ENCODE peak calls at places on chromosomes 11 and 22, in seven cellular contexts. E is H9, H is uterus, Q is upper lobe of right lung, S is dorsolateral prefrontal cortex, Y is heart left ventricle, K is substantia nigra. L is an unnamed sample.

GRCh38 chr11:61602775-61603569 is 22.1 kb upstream of the SYT7 start:
- DNase-seq in Q (peak; percentile 71), H (peak; percentile 93), S (peak; percentile 75), E (no peak), Y (peak; percentile 53), K (no peak), L (peak; percentile 84)

GRCh38 chr11:117226388-117227385 is 5.2 kb downstream of the PCSK7 start:
- DNase-seq in K (peak; percentile 26), E (peak; percentile 52), Q (no peak), S (no peak), Y (no peak), H (no peak), L (peak; percentile 28)

GRCh38 chr11:122139595-122139866 is 23.5 kb upstream of the BLID start:
- DNase-seq in Q (no peak), K (no peak), Y (no peak), E (no peak), S (no peak), H (no peak), L (no peak)

GRCh38 chr11:68780829-68781228 is 29.5 kb upstream of the TESMIN start:
- DNase-seq in H (no peak), K (no peak), S (no peak), Q (peak; percentile 78), E (peak; percentile 83), Y (peak; percentile 55), L (no peak)

GRCh38 chr11:41989800-41990380 is 530.4 kb upstream of the LRRC4C start:
- DNase-seq in E (no peak), S (no peak), H (no peak), K (no peak), Q (no peak), Y (no peak), L (no peak)

GRCh38 chr22:41668971-41669911 is 19.4 kb downstream of the SNU13 start:
- DNase-seq in E (no peak), Q (no peak), S (no peak), K (no peak), H (no peak), Y (no peak), L (no peak)

GRCh38 chr22:38873469-38874411 is 1.7 kb upstream of the CBX6 start:
- DNase-seq in S (no peak), K (no peak), H (no peak), E (no peak), Q (no peak), Y (no peak), L (no peak)

GRCh38 chr22:35956850-35957249 is 71.8 kb downstream of the RBFOX2 start:
- DNase-seq in S (no peak), E (no peak), K (no peak), H (no peak), Q (no peak), Y (no peak), L (no peak)

GRCh38 chr22:20563941-20564371 is 56.5 kb downstream of the MED15 start:
- DNase-seq in K (no peak), H (no peak), Y (no peak), E (no peak), S (no peak), Q (no peak), L (no peak)

GRCh38 chr11:129375731-129376657 is at the start of gene BARX2:
- DNase-seq in K (peak; percentile 44), Q (peak; percentile 82), S (no peak), E (peak; percentile 75), Y (no peak), H (no peak), L (no peak)

GRCh38 chr11:10495464-10495786 is 40.4 kb downstream of the AMPD3 start:
- DNase-seq in Y (no peak), Q (no peak), S (no peak), E (no peak), K (no peak), H (no peak), L (no peak)

GRCh38 chr22:44351685-44352377 is 39.1 kb upstream of the SHISAL1 start:
- DNase-seq in K (no peak), Y (no peak), Q (no peak), H (peak; percentile 80), S (no peak), E (peak; percentile 69), L (no peak)

GRCh38 chr22:43401661-43402060 is 10.2 kb upstream of the MPPED1 start:
- DNase-seq in E (no peak), H (no peak), K (no peak), Q (no peak), Y (no peak), S (no peak), L (no peak)

GRCh38 chr11:59773082-59773438 is 17.9 kb downstream of the STX3 start:
- DNase-seq in H (no peak), E (no peak), Y (no peak), Q (no peak), S (no peak), K (no peak), L (no peak)

GRCh38 chr11:59778122-59778521 is 22.9 kb downstream of the STX3 start:
- DNase-seq in Y (no peak), S (no peak), Q (no peak), K (no peak), E (no peak), H (no peak), L (no peak)

GRCh38 chr11:59776210-59777066 is 21.3 kb downstream of the STX3 start:
- DNase-seq in S (no peak), K (no peak), Q (no peak), E (no peak), Y (no peak), H (no peak), L (no peak)

GRCh38 chr11:59779487-59779886 is 24.3 kb downstream of the STX3 start:
- DNase-seq in H (no peak), E (no peak), K (no peak), Y (no peak), S (no peak), Q (no peak), L (no peak)

DNA sequence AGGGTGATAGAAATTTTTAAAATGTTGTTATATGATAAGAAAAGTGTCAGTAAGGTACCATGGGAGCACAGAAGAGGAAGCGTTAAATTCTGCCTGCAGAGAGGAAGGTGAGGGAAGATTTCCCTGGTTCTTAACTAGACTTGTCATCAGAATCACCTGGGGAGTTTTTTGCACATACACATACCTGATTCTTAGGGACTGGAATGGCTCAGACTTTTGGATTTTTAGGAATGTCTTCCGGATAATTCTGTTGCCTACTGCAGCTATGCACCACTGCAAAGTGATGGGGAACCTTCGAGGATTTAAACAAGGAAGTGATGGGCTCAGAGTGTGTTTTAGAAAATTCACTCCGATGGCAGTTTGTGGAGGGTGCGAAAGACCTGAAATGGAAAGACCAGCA is 21.9 kb downstream of the STX3 start:
- DNase-seq in H (no peak), Q (no peak), S (no peak), Y (no peak), K (no peak), E (no peak), L (no peak)
- H3K27ac ChIP-seq in H (no peak overlapping the region), Q (no peak overlapping the region), S (no peak overlapping the region), Y (no peak overlapping the region), K (no peak overlapping the region), E (no peak overlapping the region), L (peak overlapping the region; percentile 45)

GRCh38 chr11:66744485-66745355 is 15.7 kb upstream of the SPTBN2 start:
- DNase-seq in Q (peak; percentile 92), Y (peak; percentile 88), S (peak; percentile 71), H (peak; percentile 84), K (peak; percentile 74), E (peak; percentile 76), L (no peak)
- H3K27ac ChIP-seq in Q (peak overlapping the region; percentile 80), Y (peak overlapping the region; percentile 83), S (peak overlapping the region; percentile 97), H (peak overlapping the region; percentile 82), K (peak overlapping the region; percentile 71), E (no peak overlapping the region), L (peak overlapping the region; percentile 74)

GRCh38 chr22:30206964-30207363 is 39.6 kb downstream of the LIF start:
- DNase-seq in K (no peak), Q (no peak), H (peak; percentile 69), E (peak; percentile 55), Y (no peak), S (peak; percentile 65), L (no peak)

GRCh38 chr22:30211124-30211820 is 35.3 kb downstream of the LIF start:
- DNase-seq in E (no peak), Q (peak; percentile 33), H (no peak), K (no peak), Y (no peak), S (no peak), L (no peak)

GRCh38 chr22:30209642-30210041 is 36.9 kb downstream of the LIF start:
- DNase-seq in Q (no peak), E (no peak), Y (no peak), H (no peak), S (peak; percentile 11), K (no peak), L (no peak)

GRCh38 chr22:30210235-30210831 is 36.2 kb downstream of the LIF start:
- DNase-seq in S (peak; percentile 64), Y (no peak), H (no peak), K (no peak), Q (peak; percentile 54), E (peak; percentile 54), L (no peak)

DNA sequence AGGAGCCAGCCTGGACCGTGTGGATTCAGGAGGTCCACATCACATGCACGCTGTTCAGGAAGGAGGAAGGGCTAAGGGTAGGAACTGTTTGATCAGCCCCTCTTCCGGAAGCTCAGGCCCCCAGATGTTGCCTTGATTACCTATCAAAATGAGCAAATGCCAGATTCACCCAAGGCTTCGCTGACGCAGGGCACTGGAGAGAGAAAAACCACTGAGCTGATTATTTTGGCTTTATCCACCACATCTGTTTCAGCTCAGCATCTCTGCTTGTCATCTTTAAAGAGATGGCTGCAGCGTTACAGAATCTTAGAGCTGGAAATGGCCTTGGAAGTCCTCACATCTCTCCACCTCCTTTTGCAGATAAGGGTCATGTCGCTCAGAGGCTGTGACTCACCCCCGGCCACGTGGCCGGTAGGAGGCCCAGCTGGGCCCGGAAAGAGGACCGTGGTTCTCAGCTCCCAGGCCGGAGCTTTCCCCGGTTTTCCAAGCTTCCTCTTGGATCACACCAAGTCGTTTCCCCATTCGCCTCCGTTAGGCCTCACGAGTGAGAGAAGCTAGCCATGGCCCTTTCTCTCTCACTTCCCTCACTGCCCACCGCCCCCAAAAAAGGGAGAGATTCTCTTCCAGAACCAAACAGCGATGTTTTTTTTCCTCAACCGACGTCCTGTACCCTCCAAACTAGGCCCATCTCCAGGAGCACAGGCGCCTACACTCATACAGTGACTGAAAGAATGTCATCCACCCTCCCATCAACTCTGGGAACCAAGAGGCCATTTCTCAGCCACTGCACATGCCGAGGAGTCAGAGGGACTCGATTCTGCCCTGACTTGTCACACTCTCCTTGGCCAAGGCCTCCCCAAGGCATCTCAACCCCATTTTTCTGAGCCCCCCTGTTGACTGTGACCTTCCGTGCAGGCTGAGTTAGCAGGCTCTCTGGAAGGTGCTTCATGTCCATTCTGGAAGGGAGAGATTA is 37.6 kb downstream of the LIF start:
- DNase-seq in S (peak; percentile 31), K (no peak), E (no peak), Q (no peak), H (peak; percentile 88), Y (peak; percentile 79), L (no peak)
- H3K27ac ChIP-seq in S (no peak overlapping the region), K (no peak overlapping the region), E (no peak overlapping the region), Q (peak overlapping the region; percentile 75), H (peak overlapping the region; percentile 87), Y (peak overlapping the region; percentile 89), L (no peak overlapping the region)

DNA sequence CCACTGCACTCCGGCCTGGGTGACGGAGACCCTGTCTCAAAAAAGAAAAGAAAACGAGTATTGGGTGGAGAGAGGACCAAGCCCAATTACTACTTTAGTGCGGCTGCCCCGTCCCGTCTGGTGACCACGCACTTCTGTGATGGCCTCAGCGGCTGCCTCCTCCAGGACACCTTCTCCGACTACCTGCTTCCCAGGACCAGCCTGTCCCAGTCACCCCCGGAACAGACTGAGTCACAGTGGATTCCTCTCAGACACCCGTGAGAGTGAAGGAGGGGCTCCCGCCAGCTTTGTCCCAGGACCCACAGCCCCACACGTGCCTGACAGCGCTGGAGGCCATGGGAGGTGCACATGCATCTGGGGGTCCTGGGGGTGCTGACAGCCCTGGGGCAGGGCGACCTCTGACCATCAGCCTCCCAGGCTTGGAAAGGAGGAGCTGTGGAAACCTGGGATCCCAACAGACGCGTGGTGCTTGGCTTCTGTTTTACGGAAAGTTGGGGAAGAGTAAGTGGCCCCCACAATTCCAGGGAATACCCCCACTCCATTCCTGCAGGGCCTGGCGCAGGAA is 4.8 kb downstream of the DRD4 start:
- DNase-seq in Y (no peak), S (no peak), K (no peak), Q (no peak), H (no peak), E (no peak), L (no peak)
- H3K27ac ChIP-seq in Y (no peak overlapping the region), S (no peak overlapping the region), K (no peak overlapping the region), Q (no peak overlapping the region), H (no peak overlapping the region), E (no peak overlapping the region), L (no peak overlapping the region)

L was measured in caudate nucleus.